ENCODE peak calls at places on chromosome 4, in ten cellular contexts. Q is cardiac muscle cell; J is fibroblast of lung; T is CD8-positive, alpha-beta T cell; K is heart left ventricle; E is GM23248; A is HCT116; P is tibial artery; Z is neuronal stem cell; O is mesendoderm. L is an unnamed sample.

GRCh38 chr4:105765690-105766407 is 57.3 kb downstream of the GSTCD start:
- DNase-seq in Q (no peak), J (peak; percentile 90), T (no peak), K (peak; percentile 52), E (peak; percentile 83), A (peak; percentile 63), P (no peak), Z (no peak), O (peak; percentile 93), L (no peak)

GRCh38 chr4:125266901-125267601 is 47.7 kb upstream of the FAT4 start:
- DNase-seq in Q (peak; percentile 11), J (peak; percentile 84), T (no peak), K (no peak), E (peak; percentile 84), A (no peak), P (no peak), Z (no peak), O (no peak), L (no peak)

GRCh38 chr4:183550345-183551080 is 45.7 kb downstream of the ING2 start:
- DNase-seq in Q (no peak), J (no peak), T (no peak), K (no peak), E (no peak), A (no peak), P (no peak), Z (no peak), O (no peak), L (no peak)

GRCh38 chr4:26317766-26318165 is 3.0 kb upstream of the RBPJ start:
- DNase-seq in Q (no peak), J (no peak), T (no peak), K (no peak), E (no peak), A (no peak), P (no peak), Z (no peak), O (no peak), L (no peak)

GRCh38 chr4:156194896-156195295 is 241.2 kb upstream of the CTSO start:
- DNase-seq in Q (no peak), J (no peak), T (no peak), K (no peak), E (peak; percentile 46), A (no peak), P (no peak), Z (no peak), O (no peak), L (no peak)

GRCh38 chr4:78863991-78864390 is 75.2 kb downstream of the PAQR3 start:
- DNase-seq in Q (no peak), J (no peak), T (no peak), K (no peak), E (peak; percentile 4), A (no peak), P (no peak), Z (no peak), O (no peak), L (no peak)

GRCh38 chr4:186345184-186345583 is 79.2 kb downstream of the F11 start:
- DNase-seq in Q (no peak), J (no peak), T (no peak), K (no peak), E (no peak), A (no peak), P (no peak), Z (no peak), O (peak; percentile 49), L (no peak)

GRCh38 chr4:48315728-48316630 is 25.4 kb upstream of the SLAIN2 start:
- DNase-seq in Q (peak; percentile 44), J (peak; percentile 77), T (peak; percentile 19), K (no peak), E (peak; percentile 78), A (peak; percentile 66), P (no peak), Z (peak; percentile 17), O (peak; percentile 81), L (no peak)

GRCh38 chr4:133154725-133155124 is 5.6 kb downstream of the PCDH10 start:
- DNase-seq in Q (peak; percentile 28), J (peak; percentile 69), T (no peak), K (no peak), E (peak; percentile 59), A (peak; percentile 23), P (no peak), Z (no peak), O (peak; percentile 45), L (no peak)

GRCh38 chr4:66062044-66062443 is 391.8 kb upstream of the EPHA5 start:
- DNase-seq in Q (no peak), J (no peak), T (no peak), K (no peak), E (peak; percentile 12), A (no peak), P (no peak), Z (no peak), O (no peak), L (no peak)

GRCh38 chr4:112802780-112803179 is 165.8 kb downstream of the LARP7 start:
- DNase-seq in Q (no peak), J (no peak), T (no peak), K (no peak), E (no peak), A (no peak), P (no peak), Z (no peak), O (no peak), L (no peak)

GRCh38 chr4:133136833-133137232 is 12.3 kb upstream of the PCDH10 start:
- DNase-seq in Q (no peak), J (no peak), T (no peak), K (no peak), E (no peak), A (no peak), P (no peak), Z (no peak), O (no peak), L (no peak)

GRCh38 chr4:125735107-125735506 is 420.4 kb downstream of the FAT4 start:
- DNase-seq in Q (peak; percentile 76), J (peak; percentile 84), T (no peak), K (peak; percentile 40), E (peak; percentile 89), A (no peak), P (no peak), Z (peak; percentile 46), O (peak; percentile 97), L (no peak)

GRCh38 chr4:169153451-169153850 is 117.3 kb downstream of the SH3RF1 start:
- DNase-seq in Q (no peak), J (no peak), T (no peak), K (no peak), E (no peak), A (no peak), P (no peak), Z (no peak), O (peak; percentile 54), L (no peak)

GRCh38 chr4:3716034-3716875 is 49.9 kb upstream of the ADRA2C start:
- DNase-seq in Q (no peak), J (no peak), T (no peak), K (peak; percentile 12), E (no peak), A (no peak), P (peak; percentile 54), Z (no peak), O (no peak), L (peak; percentile 11)

GRCh38 chr4:147731611-147732515 is at the start of gene ARHGAP10:
- DNase-seq in Q (peak; percentile 84), J (peak; percentile 85), T (peak; percentile 72), K (peak; percentile 81), E (peak; percentile 85), A (no peak), P (peak; percentile 88), Z (peak; percentile 49), O (peak; percentile 78), L (peak; percentile 83)
- H3K27me3 ChIP-seq in Q (no peaks in the 10 kb centered on the region), J (no peaks in the 10 kb centered on the region), T (no peaks in the 10 kb centered on the region), K (no peaks in the 10 kb centered on the region), E (no peaks in the 10 kb centered on the region), A (no peaks in the 10 kb centered on the region), P (no peaks in the 10 kb centered on the region), Z (peaks cover 98% of the 10 kb centered on the region), O (no peaks in the 10 kb centered on the region), L (no peaks in the 10 kb centered on the region)

GRCh38 chr4:110637408-110638131 is 14.7 kb upstream of the PITX2 start:
- DNase-seq in Q (no peak), J (no peak), T (no peak), K (no peak), E (peak; percentile 27), A (no peak), P (no peak), Z (peak; percentile 30), O (peak; percentile 87), L (no peak)

GRCh38 chr4:110636231-110636676 is 13.4 kb upstream of the PITX2 start:
- DNase-seq in Q (no peak), J (no peak), T (no peak), K (no peak), E (no peak), A (peak; percentile 23), P (no peak), Z (no peak), O (peak; percentile 76), L (no peak)

GRCh38 chr4:110639207-110640092 is 16.6 kb upstream of the PITX2 start:
- DNase-seq in Q (no peak), J (no peak), T (no peak), K (no peak), E (no peak), A (no peak), P (no peak), Z (no peak), O (peak; percentile 52), L (no peak)

GRCh38 chr4:110636677-110637407 is 14.0 kb upstream of the PITX2 start:
- DNase-seq in Q (peak; percentile 55), J (no peak), T (no peak), K (no peak), E (peak; percentile 90), A (peak; percentile 57), P (no peak), Z (peak; percentile 63), O (peak; percentile 92), L (no peak)

GRCh38 chr4:110638347-110638746 is 15.5 kb upstream of the PITX2 start:
- DNase-seq in Q (no peak), J (no peak), T (no peak), K (no peak), E (no peak), A (no peak), P (no peak), Z (no peak), O (no peak), L (no peak)
- H3K27me3 ChIP-seq in Q (peaks cover 100% of the 10 kb centered on the region), J (peaks cover 77% of the 10 kb centered on the region), T (peaks cover 17% of the 10 kb centered on the region), K (peaks cover 100% of the 10 kb centered on the region), E (no peaks in the 10 kb centered on the region), A (no peaks in the 10 kb centered on the region), P (no peaks in the 10 kb centered on the region), Z (peaks cover 100% of the 10 kb centered on the region), O (peaks cover 31% of the 10 kb centered on the region), L (peaks cover 100% of the 10 kb centered on the region)

GRCh38 chr4:173537628-173538147 is 7.7 kb upstream of the HAND2 start:
- DNase-seq in Q (no peak), J (no peak), T (no peak), K (peak; percentile 30), E (peak; percentile 55), A (no peak), P (no peak), Z (no peak), O (peak; percentile 50), L (no peak)
- H3K27me3 ChIP-seq in Q (peaks cover 70% of the 10 kb centered on the region), J (peaks cover 69% of the 10 kb centered on the region), T (peaks cover 52% of the 10 kb centered on the region), K (peaks cover 34% of the 10 kb centered on the region), E (no peaks in the 10 kb centered on the region), A (peaks cover 52% of the 10 kb centered on the region), P (no peaks in the 10 kb centered on the region), Z (peaks cover 95% of the 10 kb centered on the region), O (peaks cover 58% of the 10 kb centered on the region), L (peaks cover 80% of the 10 kb centered on the region)

DNA sequence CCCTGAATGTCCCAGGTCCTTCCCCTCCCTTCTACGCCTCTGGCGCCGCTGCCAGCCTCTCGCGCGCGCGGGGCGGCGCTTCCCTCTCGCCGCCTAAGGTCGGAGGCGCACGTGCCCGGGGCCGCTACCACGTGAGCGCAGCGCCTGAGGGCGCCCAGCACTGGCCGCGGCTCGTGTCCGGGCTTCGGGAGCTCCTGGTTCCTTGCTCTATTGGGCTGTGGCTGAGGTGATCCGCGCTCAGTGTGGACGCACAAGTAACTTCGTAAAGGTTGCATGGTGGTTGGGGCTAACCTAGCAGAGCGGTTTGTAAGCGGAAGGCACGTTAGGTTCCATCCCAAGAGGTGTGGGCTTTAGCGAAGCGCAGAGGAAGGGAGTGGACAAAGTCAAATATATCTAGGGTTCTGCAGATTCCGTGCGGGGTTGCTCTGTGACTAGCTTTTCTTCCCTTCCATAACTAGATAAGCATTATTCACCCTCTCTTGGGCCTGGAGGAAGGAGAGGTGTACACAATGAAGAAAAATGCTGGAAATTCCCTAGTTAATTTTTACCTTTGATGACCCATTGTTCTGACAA is 1.8 kb downstream of the TLL1 start:
- DNase-seq in Q (peak; percentile 38), J (no peak), T (no peak), K (peak; percentile 33), E (no peak), A (no peak), P (no peak), Z (peak; percentile 41), O (peak; percentile 62), L (peak; percentile 19)
- H3K27me3 ChIP-seq in Q (peaks cover 65% of the 10 kb centered on the region), J (peaks cover 14% of the 10 kb centered on the region), T (peaks cover 4% of the 10 kb centered on the region), K (peaks cover 12% of the 10 kb centered on the region), E (peaks cover 41% of the 10 kb centered on the region), A (no peaks in the 10 kb centered on the region), P (no peaks in the 10 kb centered on the region), Z (peaks cover 93% of the 10 kb centered on the region), O (peaks cover 14% of the 10 kb centered on the region), L (peaks cover 42% of the 10 kb centered on the region)